ENCODE peak calls at places on chromosomes 2 and 18, in seven cellular contexts. B, K, T, G, E, C and D are unnamed samples.

GRCh38 chr18:44181951-44182350 is 498.7 kb upstream of the SETBP1 start:
- DNase-seq in G (no peak), E (no peak), B (no peak), C (no peak), T (no peak), K (no peak), D (no peak)

GRCh38 chr18:79598885-79599175 is 80.8 kb upstream of the CTDP1 start:
- DNase-seq in T (no peak), B (no peak), C (no peak), E (no peak), G (no peak), K (no peak), D (no peak)

GRCh38 chr2:235149240-235149641 is 197.4 kb downstream of the SH3BP4 start:
- DNase-seq in T (no peak), B (no peak), G (no peak), K (no peak), C (no peak), E (no peak), D (no peak)

GRCh38 chr2:30417253-30417652 is 29.8 kb upstream of the LCLAT1 start:
- DNase-seq in K (no peak), C (no peak), E (no peak), T (no peak), B (no peak), G (no peak), D (no peak)

GRCh38 chr18:21803495-21803894 is 62.9 kb downstream of the MIB1 start:
- DNase-seq in B (peak; percentile 63), G (no peak), T (no peak), K (no peak), E (no peak), C (no peak), D (no peak)

GRCh38 chr2:129253461-129253812 is 726.0 kb upstream of the RAB6C start:
- DNase-seq in E (peak; percentile 9), G (no peak), B (no peak), K (no peak), T (no peak), C (peak; percentile 18), D (no peak)

GRCh38 chr2:6196461-6196860 is 504.3 kb downstream of the SOX11 start:
- DNase-seq in E (no peak), B (no peak), T (no peak), K (no peak), C (no peak), G (no peak), D (no peak)

GRCh38 chr2:71933467-71934319 is 214.0 kb downstream of the CYP26B1 start:
- DNase-seq in K (no peak), G (no peak), B (peak; percentile 33), C (peak; percentile 6), T (peak; percentile 35), E (peak; percentile 6), D (no peak)

GRCh38 chr2:199207011-199207410 is 250.7 kb downstream of the SATB2 start:
- DNase-seq in B (no peak), G (no peak), C (no peak), K (no peak), T (no peak), E (no peak), D (no peak)

GRCh38 chr2:128371248-128371630 is 52.6 kb upstream of the HS6ST1 start:
- DNase-seq in C (no peak), G (no peak), T (no peak), E (no peak), B (no peak), K (no peak), D (no peak)

GRCh38 chr18:11808001-11808855 is 43.0 kb upstream of the CHMP1B start:
- DNase-seq in G (no peak), B (peak; percentile 52), C (no peak), T (no peak), E (no peak), K (no peak), D (no peak)
- TF ChIP-seq TAF1 in G (no peak), B (no peak), C (no peak), T (peak; percentile 55), E (no peak), K (no peak), D (no peak)

GRCh38 chr2:218282173-218282991 is 9.9 kb downstream of the TMBIM1 start:
- DNase-seq in G (no peak), B (no peak), K (no peak), T (no peak), E (no peak), C (peak; percentile 65), D (no peak)
- TF ChIP-seq POLR2AphosphoS5 in G (no peak), B (no peak), K (no peak), T (no peak), E (no peak), C (no peak), D (no peak)

GRCh38 chr2:47070155-47070919 is 84.8 kb downstream of the STPG4 start:
- DNase-seq in T (no peak), C (no peak), K (no peak), G (no peak), B (peak; percentile 72), E (no peak), D (no peak)

GRCh38 chr2:47069628-47070154 is 85.4 kb downstream of the STPG4 start:
- DNase-seq in G (no peak), T (peak; percentile 72), K (no peak), C (peak; percentile 49), B (peak; percentile 84), E (no peak), D (no peak)

GRCh38 chr2:47072728-47073191 is 82.3 kb downstream of the STPG4 start:
- DNase-seq in C (peak; percentile 65), E (no peak), B (no peak), T (no peak), G (no peak), K (no peak), D (no peak)

GRCh38 chr2:47072018-47072691 is 83.0 kb downstream of the STPG4 start:
- DNase-seq in E (no peak), K (no peak), C (peak; percentile 92), G (no peak), T (no peak), B (no peak), D (no peak)

GRCh38 chr2:47070920-47071824 is 83.9 kb downstream of the STPG4 start:
- DNase-seq in G (peak; percentile 62), K (peak; percentile 86), C (no peak), T (no peak), E (no peak), B (peak; percentile 93), D (peak; percentile 67)
- TF ChIP-seq TAF1 in G (no peak), K (no peak), C (no peak), T (no peak), E (no peak), B (peak; percentile 48), D (no peak)

GRCh38 chr2:81786809-81787208 is 1482.3 kb upstream of the LRRTM1 start:
- DNase-seq in G (no peak), K (no peak), T (no peak), E (no peak), C (no peak), B (no peak), D (no peak)
- TF ChIP-seq POLR2AphosphoS5 in G (no peak), K (no peak), T (no peak), E (no peak), C (no peak), B (no peak), D (no peak)

GRCh38 chr2:73528688-73529087 is 113.5 kb downstream of the NAT8 start:
- DNase-seq in C (no peak), E (no peak), K (no peak), B (no peak), G (no peak), T (no peak), D (no peak)

GRCh38 chr2:73536133-73536532 is 106.1 kb downstream of the NAT8 start:
- DNase-seq in G (no peak), K (no peak), B (no peak), C (no peak), E (no peak), T (no peak), D (no peak)

DNA sequence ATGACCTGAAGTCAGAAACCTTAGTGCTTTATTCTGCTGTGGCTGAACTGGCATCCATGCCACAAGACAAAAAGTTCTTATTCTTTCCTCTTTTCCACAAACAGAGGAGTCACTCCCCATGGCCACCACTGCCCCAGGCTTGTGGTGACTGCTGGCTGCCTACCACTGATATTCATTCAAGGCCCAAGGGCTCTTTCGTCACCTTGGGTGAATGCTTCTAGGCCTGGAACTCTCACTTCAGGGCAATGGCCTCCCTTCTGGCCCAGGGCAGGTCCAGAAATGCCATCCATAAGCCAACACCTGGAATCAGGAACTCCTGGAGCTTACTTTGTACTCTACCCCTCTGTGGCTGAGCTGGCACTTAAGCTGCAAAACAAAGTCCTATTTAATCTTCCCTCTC is 109.8 kb downstream of the NAT8 start:
- DNase-seq in B (no peak), E (no peak), T (no peak), G (no peak), C (no peak), K (no peak), D (no peak)
- TF ChIP-seq TAF1 in B (no peak), E (no peak), T (no peak), G (no peak), C (no peak), K (no peak), D (no peak)

DNA sequence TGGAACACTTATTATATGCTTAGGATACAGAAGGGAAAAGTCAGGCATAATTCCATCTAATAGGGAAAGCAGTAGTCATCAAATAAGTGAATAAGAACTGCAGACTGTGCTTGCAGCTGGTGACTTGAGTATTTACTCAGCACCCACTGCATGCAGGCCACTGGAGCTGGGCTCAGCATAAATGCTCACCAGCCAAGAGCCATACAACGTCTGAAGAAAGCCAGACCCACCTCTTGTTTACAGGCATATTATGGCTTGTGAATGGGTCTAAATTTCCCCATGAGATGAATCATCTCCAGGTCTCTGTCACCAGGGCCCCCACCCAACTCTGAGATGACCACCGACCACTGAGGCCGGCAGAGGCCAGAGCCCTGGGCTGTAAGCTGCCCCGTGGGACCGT is 123.8 kb upstream of the PKDCC start:
- DNase-seq in T (no peak), G (no peak), E (no peak), B (no peak), K (no peak), C (no peak), D (no peak)
- TF ChIP-seq POLR2AphosphoS5 in T (no peak), G (no peak), E (no peak), B (no peak), K (no peak), C (no peak), D (no peak)

DNA sequence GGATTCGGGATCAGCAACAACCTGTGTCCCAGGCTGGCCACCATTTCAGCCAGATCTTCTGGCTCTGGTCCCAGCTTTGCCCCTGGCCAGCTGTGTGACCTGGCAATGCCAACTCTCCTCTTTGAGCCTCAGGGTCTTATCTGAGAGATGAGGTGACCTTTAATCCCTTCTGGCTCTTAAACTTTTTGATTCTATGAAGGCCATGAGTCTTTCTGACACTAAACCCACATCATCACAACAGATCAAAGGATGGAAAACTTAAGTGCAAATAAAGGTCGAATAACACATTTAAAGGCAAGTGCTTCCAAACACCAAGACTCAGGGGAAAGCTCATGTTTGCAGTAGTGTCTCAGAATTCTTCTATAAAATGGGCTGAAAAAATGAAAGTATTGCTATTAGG is 491.8 kb upstream of the NRP2 start:
- DNase-seq in T (no peak), B (peak; percentile 51), E (no peak), K (no peak), G (no peak), C (no peak), D (no peak)
- TF ChIP-seq TAF1 in T (no peak), B (no peak), E (no peak), K (no peak), G (no peak), C (no peak), D (no peak)

GRCh38 chr2:54543736-54544396 is 87.7 kb downstream of the SPTBN1 start:
- DNase-seq in K (no peak), B (no peak), E (no peak), G (no peak), C (no peak), T (no peak), D (no peak)
- TF ChIP-seq POLR2AphosphoS5 in K (no peak), B (no peak), E (no peak), G (no peak), C (no peak), T (no peak), D (no peak)